ENCODE peak calls at places on chromosomes 12 and 14, in six cellular contexts. One of them, this sample, is unnamed.

GRCh38 chr12:30200864-30201263 is 417.1 kb upstream of the TMTC1 start:
- DNase-seq in H1: peak
- DNase-seq in HCT116: no peak
- DNase-seq in HepG2: no peak
- DNase-seq in K562: no peak
- DNase-seq in GM12878: no peak
- DNase-seq in this sample: peak

GRCh38 chr12:113407931-113408585 is 4.4 kb upstream of the SDS start:
- DNase-seq in H1: no peak
- DNase-seq in HCT116: no peak
- DNase-seq in HepG2: no peak
- DNase-seq in K562: no peak
- DNase-seq in GM12878: no peak
- DNase-seq in this sample: no peak

GRCh38 chr14:79256311-79256879 is 954.9 kb downstream of the DIO2 start:
- DNase-seq in H1: no peak
- DNase-seq in HCT116: no peak
- DNase-seq in HepG2: no peak
- DNase-seq in K562: no peak
- DNase-seq in GM12878: no peak
- DNase-seq in this sample: no peak

GRCh38 chr12:116434155-116435065 is 124.8 kb upstream of the MAP1LC3B2 start:
- DNase-seq in H1: peak
- DNase-seq in HCT116: peak
- DNase-seq in HepG2: no peak
- DNase-seq in K562: peak
- DNase-seq in GM12878: no peak
- DNase-seq in this sample: peak

GRCh38 chr12:91778091-91778819 is 367.4 kb downstream of the BTG1 start:
- DNase-seq in H1: no peak
- DNase-seq in HCT116: peak
- DNase-seq in HepG2: no peak
- DNase-seq in K562: no peak
- DNase-seq in GM12878: peak
- DNase-seq in this sample: no peak

GRCh38 chr12:109734219-109735000 is 20.8 kb downstream of the FAM222A start:
- DNase-seq in H1: peak
- DNase-seq in HCT116: no peak
- DNase-seq in HepG2: no peak
- DNase-seq in K562: no peak
- DNase-seq in GM12878: no peak
- DNase-seq in this sample: peak

GRCh38 chr12:46783881-46784280 is 41.9 kb downstream of the SLC38A4 start:
- DNase-seq in H1: no peak
- DNase-seq in HCT116: no peak
- DNase-seq in HepG2: no peak
- DNase-seq in K562: no peak
- DNase-seq in GM12878: no peak
- DNase-seq in this sample: no peak

GRCh38 chr14:77904218-77904617 is 104.3 kb downstream of the ADCK1 start:
- DNase-seq in H1: no peak
- DNase-seq in HCT116: no peak
- DNase-seq in HepG2: no peak
- DNase-seq in K562: no peak
- DNase-seq in GM12878: no peak
- DNase-seq in this sample: no peak

GRCh38 chr12:47819902-47820630 is at the start of gene HDAC7:
- DNase-seq in H1: no peak
- DNase-seq in HCT116: peak
- DNase-seq in HepG2: peak
- DNase-seq in K562: peak
- DNase-seq in GM12878: no peak
- DNase-seq in this sample: peak

GRCh38 chr12:124548854-124549378 is 18.5 kb downstream of the NCOR2 start:
- DNase-seq in H1: no peak
- DNase-seq in HCT116: no peak
- DNase-seq in HepG2: no peak
- DNase-seq in K562: no peak
- DNase-seq in GM12878: no peak
- DNase-seq in this sample: no peak

GRCh38 chr14:35534130-35534883 is at the start of gene INSM2:
- DNase-seq in H1: no peak
- DNase-seq in HCT116: no peak
- DNase-seq in HepG2: no peak
- DNase-seq in K562: no peak
- DNase-seq in GM12878: no peak
- DNase-seq in this sample: no peak

GRCh38 chr12:102119674-102120563 is at the start of the genes NUP37 and PARPBP:
- DNase-seq in H1: peak
- DNase-seq in HCT116: peak
- DNase-seq in HepG2: peak
- DNase-seq in K562: peak
- DNase-seq in GM12878: peak
- DNase-seq in this sample: peak

GRCh38 chr14:76695263-76695920 is 65.9 kb upstream of the VASH1 start:
- DNase-seq in H1: peak
- DNase-seq in HCT116: no peak
- DNase-seq in HepG2: no peak
- DNase-seq in K562: no peak
- DNase-seq in GM12878: no peak
- DNase-seq in this sample: no peak

GRCh38 chr14:93984070-93984469 is 7.7 kb upstream of the ASB2 start:
- DNase-seq in H1: no peak
- DNase-seq in HCT116: no peak
- DNase-seq in HepG2: no peak
- DNase-seq in K562: no peak
- DNase-seq in GM12878: no peak
- DNase-seq in this sample: no peak

GRCh38 chr12:11729008-11729407 is 79.5 kb downstream of the ETV6 start:
- DNase-seq in H1: no peak
- DNase-seq in HCT116: no peak
- DNase-seq in HepG2: no peak
- DNase-seq in K562: no peak
- DNase-seq in GM12878: no peak
- DNase-seq in this sample: no peak

GRCh38 chr14:70785556-70785955 is 23.8 kb downstream of the MAP3K9 start:
- DNase-seq in H1: no peak
- DNase-seq in HCT116: no peak
- DNase-seq in HepG2: no peak
- DNase-seq in K562: no peak
- DNase-seq in GM12878: no peak
- DNase-seq in this sample: no peak

GRCh38 chr12:48859607-48860006 is 6.1 kb downstream of the RND1 start:
- DNase-seq in H1: no peak
- DNase-seq in HCT116: no peak
- DNase-seq in HepG2: peak
- DNase-seq in K562: no peak
- DNase-seq in GM12878: no peak
- DNase-seq in this sample: no peak

GRCh38 chr12:122190842-122191668 is 8.1 kb downstream of the LRRC43 start:
- DNase-seq in H1: peak
- DNase-seq in HCT116: peak
- DNase-seq in HepG2: peak
- DNase-seq in K562: peak
- DNase-seq in GM12878: peak
- DNase-seq in this sample: peak

GRCh38 chr14:71988954-71989353 is 56.7 kb downstream of the RGS6 start:
- DNase-seq in H1: no peak
- DNase-seq in HCT116: no peak
- DNase-seq in HepG2: no peak
- DNase-seq in K562: no peak
- DNase-seq in GM12878: no peak
- DNase-seq in this sample: no peak

GRCh38 chr12:89280833-89281533 is 71.3 kb downstream of the DUSP6 start:
- DNase-seq in H1: no peak
- DNase-seq in HCT116: no peak
- DNase-seq in HepG2: no peak
- DNase-seq in K562: no peak
- DNase-seq in GM12878: no peak
- DNase-seq in this sample: no peak

DNA sequence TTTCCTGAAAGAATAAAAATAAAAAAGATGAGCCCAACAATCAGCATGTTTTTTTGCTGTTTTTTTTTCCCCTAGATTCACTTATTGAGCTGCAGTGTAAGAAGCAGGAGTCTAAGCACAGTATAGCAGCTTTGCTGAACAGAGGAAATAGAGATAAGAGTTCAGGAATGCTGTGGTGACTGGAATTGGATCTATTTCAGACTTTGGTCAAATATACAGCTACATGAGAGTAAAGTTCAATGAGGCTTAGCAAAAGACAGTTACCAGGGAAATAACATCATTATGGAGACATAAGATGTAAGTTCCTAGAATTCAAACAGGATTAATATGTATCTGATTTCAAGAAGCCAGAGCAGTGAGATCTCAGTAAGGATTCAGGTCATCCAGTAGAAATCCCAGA is 613.0 kb downstream of the RPS29 start:
- DNase-seq in H1: no peak
- DNase-seq in HCT116: no peak
- DNase-seq in HepG2: no peak
- DNase-seq in K562: no peak
- DNase-seq in GM12878: no peak
- DNase-seq in this sample: no peak
- TF ChIP-seq ATF3 in H1: no peak
- TF ChIP-seq ATF3 in HCT116: no peak
- TF ChIP-seq ATF3 in HepG2: no peak
- TF ChIP-seq ATF3 in K562: no peak
- TF ChIP-seq ATF3 in GM12878: no peak
- TF ChIP-seq ATF3 in this sample: no peak

GRCh38 chr14:50344116-50344775 is 32.1 kb downstream of the DMAC2L start:
- DNase-seq in H1: no peak
- DNase-seq in HCT116: no peak
- DNase-seq in HepG2: no peak
- DNase-seq in K562: no peak
- DNase-seq in GM12878: peak
- DNase-seq in this sample: no peak

GRCh38 chr14:50347521-50347920 is 35.4 kb downstream of the DMAC2L start:
- DNase-seq in H1: no peak
- DNase-seq in HCT116: no peak
- DNase-seq in HepG2: no peak
- DNase-seq in K562: peak
- DNase-seq in GM12878: no peak
- DNase-seq in this sample: no peak

GRCh38 chr14:50344831-50345563 is 32.9 kb downstream of the DMAC2L start:
- DNase-seq in H1: no peak
- DNase-seq in HCT116: no peak
- DNase-seq in HepG2: no peak
- DNase-seq in K562: no peak
- DNase-seq in GM12878: no peak
- DNase-seq in this sample: no peak

GRCh38 chr14:50343424-50343823 is 31.3 kb downstream of the DMAC2L start:
- DNase-seq in H1: no peak
- DNase-seq in HCT116: no peak
- DNase-seq in HepG2: no peak
- DNase-seq in K562: no peak
- DNase-seq in GM12878: no peak
- DNase-seq in this sample: no peak

DNA sequence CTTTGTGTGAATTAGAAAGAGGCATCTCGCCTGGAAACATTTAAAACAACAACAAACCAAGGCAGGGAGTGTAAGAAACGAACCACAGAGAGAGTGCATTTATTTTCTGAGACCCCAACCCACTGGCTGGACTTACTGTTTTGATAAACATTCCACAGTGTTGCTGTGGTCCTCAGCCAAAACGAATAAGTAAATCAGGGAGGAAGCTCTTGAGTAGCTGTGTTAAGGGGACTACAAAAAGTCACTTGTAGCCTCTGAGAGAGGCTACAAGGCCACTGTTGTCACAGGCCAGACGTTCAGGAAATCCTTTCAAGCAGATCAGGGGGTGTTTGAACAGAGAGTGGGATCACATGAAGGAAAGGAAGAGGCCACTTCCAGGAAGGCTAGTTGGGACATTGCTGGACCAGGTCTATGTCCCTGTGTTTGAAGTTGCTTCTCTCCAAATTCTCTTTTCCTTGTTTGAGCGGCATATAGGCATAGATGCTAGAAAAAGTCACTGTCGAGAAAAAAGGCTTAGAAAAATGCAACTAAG is 33.8 kb downstream of the DMAC2L start:
- DNase-seq in H1: no peak
- DNase-seq in HCT116: no peak
- DNase-seq in HepG2: no peak
- DNase-seq in K562: no peak
- DNase-seq in GM12878: no peak
- DNase-seq in this sample: no peak
- TF ChIP-seq ATF3 in H1: no peak
- TF ChIP-seq ATF3 in HCT116: no peak
- TF ChIP-seq ATF3 in HepG2: no peak
- TF ChIP-seq ATF3 in K562: no peak
- TF ChIP-seq ATF3 in GM12878: no peak
- TF ChIP-seq ATF3 in this sample: no peak

DNA sequence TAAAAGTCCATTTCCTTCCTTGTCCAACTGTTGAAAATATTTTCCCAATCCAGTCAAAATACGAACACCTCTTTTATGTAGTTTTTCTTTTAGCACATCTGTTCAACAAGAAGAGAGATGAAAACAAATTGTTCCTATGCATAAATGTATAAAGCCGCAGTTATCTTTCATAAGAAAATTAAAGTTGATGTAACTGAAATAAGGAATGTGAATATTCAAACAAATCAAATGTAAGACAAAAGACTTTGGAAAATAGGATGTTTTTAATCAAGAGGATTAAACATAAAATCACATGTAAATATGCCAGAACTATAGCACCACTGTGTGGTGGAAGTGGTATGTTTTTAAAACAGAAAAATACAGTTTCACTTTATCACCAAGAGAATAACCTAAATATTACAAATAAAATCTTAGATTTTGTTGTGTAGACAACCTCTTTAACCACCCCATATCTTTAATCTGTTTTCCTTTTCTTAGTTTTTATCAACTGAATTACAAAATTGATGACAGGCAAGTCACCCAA is 40.4 kb downstream of the CAPS2 start:
- DNase-seq in H1: no peak
- DNase-seq in HCT116: peak
- DNase-seq in HepG2: no peak
- DNase-seq in K562: no peak
- DNase-seq in GM12878: no peak
- DNase-seq in this sample: no peak
- TF ChIP-seq ATF3 in H1: no peak
- TF ChIP-seq ATF3 in HCT116: no peak
- TF ChIP-seq ATF3 in HepG2: no peak
- TF ChIP-seq ATF3 in K562: no peak
- TF ChIP-seq ATF3 in GM12878: no peak
- TF ChIP-seq ATF3 in this sample: no peak

GRCh38 chr14:55434805-55435174 is 5.6 kb downstream of the TBPL2 start:
- DNase-seq in H1: no peak
- DNase-seq in HCT116: no peak
- DNase-seq in HepG2: peak
- DNase-seq in K562: no peak
- DNase-seq in GM12878: no peak
- DNase-seq in this sample: no peak

GRCh38 chr14:55441286-55441685 is 870 bp upstream of the TBPL2 start:
- DNase-seq in H1: no peak
- DNase-seq in HCT116: no peak
- DNase-seq in HepG2: no peak
- DNase-seq in K562: no peak
- DNase-seq in GM12878: no peak
- DNase-seq in this sample: no peak

GRCh38 chr14:55436530-55436929 is 3.9 kb downstream of the TBPL2 start:
- DNase-seq in H1: no peak
- DNase-seq in HCT116: no peak
- DNase-seq in HepG2: no peak
- DNase-seq in K562: no peak
- DNase-seq in GM12878: no peak
- DNase-seq in this sample: no peak

GRCh38 chr14:55438066-55438683 is 2.2 kb downstream of the TBPL2 start:
- DNase-seq in H1: no peak
- DNase-seq in HCT116: peak
- DNase-seq in HepG2: peak
- DNase-seq in K562: peak
- DNase-seq in GM12878: no peak
- DNase-seq in this sample: no peak

GRCh38 chr14:55440385-55440784 is at the start of gene TBPL2:
- DNase-seq in H1: peak
- DNase-seq in HCT116: no peak
- DNase-seq in HepG2: no peak
- DNase-seq in K562: no peak
- DNase-seq in GM12878: no peak
- DNase-seq in this sample: peak
- TF ChIP-seq ATF3 in H1: no peak
- TF ChIP-seq ATF3 in HCT116: no peak
- TF ChIP-seq ATF3 in HepG2: no peak
- TF ChIP-seq ATF3 in K562: no peak
- TF ChIP-seq ATF3 in GM12878: no peak
- TF ChIP-seq ATF3 in this sample: no peak